ENCODE peak calls at places on chromosomes 5 and 9, in four cellular contexts. One of them, this sample, is unnamed.

GRCh38 chr5:123483446-123484077 is 28.4 kb upstream of the CSNK1G3 start:
- DNase-seq in astrocyte of the spinal cord: no peak
- DNase-seq in adrenal gland: no peak
- DNase-seq in AG04449: no peak
- DNase-seq in this sample: no peak

GRCh38 chr5:163306421-163306820 is 131.0 kb upstream of the CCNG1 start:
- DNase-seq in astrocyte of the spinal cord: peak; percentile 0
- DNase-seq in adrenal gland: no peak
- DNase-seq in AG04449: no peak
- DNase-seq in this sample: no peak

GRCh38 chr5:95027151-95027721 is 257.7 kb downstream of the MCTP1 start:
- DNase-seq in astrocyte of the spinal cord: no peak
- DNase-seq in adrenal gland: no peak
- DNase-seq in AG04449: no peak
- DNase-seq in this sample: no peak

GRCh38 chr5:62920856-62921255 is 342.2 kb downstream of the LRRC70 start:
- DNase-seq in astrocyte of the spinal cord: no peak
- DNase-seq in adrenal gland: no peak
- DNase-seq in AG04449: no peak
- DNase-seq in this sample: no peak

GRCh38 chr9:38277601-38278200 is 114.8 kb upstream of the ALDH1B1 start:
- DNase-seq in astrocyte of the spinal cord: no peak
- DNase-seq in adrenal gland: no peak
- DNase-seq in AG04449: no peak
- DNase-seq in this sample: no peak

GRCh38 chr5:37875051-37875787 is 35.4 kb upstream of the GDNF start:
- DNase-seq in astrocyte of the spinal cord: peak; percentile 91
- DNase-seq in adrenal gland: no peak
- DNase-seq in AG04449: peak; percentile 72
- DNase-seq in this sample: no peak

GRCh38 chr9:113427629-113428028 is 17.1 kb downstream of the C9orf43 start:
- DNase-seq in astrocyte of the spinal cord: no peak
- DNase-seq in adrenal gland: no peak
- DNase-seq in AG04449: no peak
- DNase-seq in this sample: no peak

GRCh38 chr9:114098660-114099522 is at the start of gene KIF12:
- DNase-seq in astrocyte of the spinal cord: no peak
- DNase-seq in adrenal gland: no peak
- DNase-seq in AG04449: no peak
- DNase-seq in this sample: no peak

GRCh38 chr5:162456096-162456495 is 388.5 kb downstream of the GABRG2 start:
- DNase-seq in astrocyte of the spinal cord: no peak
- DNase-seq in adrenal gland: no peak
- DNase-seq in AG04449: no peak
- DNase-seq in this sample: no peak

GRCh38 chr5:2902742-2903297 is 151.3 kb upstream of the IRX2 start:
- DNase-seq in astrocyte of the spinal cord: no peak
- DNase-seq in adrenal gland: no peak
- DNase-seq in AG04449: no peak
- DNase-seq in this sample: no peak

GRCh38 chr9:115593587-115594091 is 475.7 kb upstream of the TNC start:
- DNase-seq in astrocyte of the spinal cord: peak; percentile 70
- DNase-seq in adrenal gland: no peak
- DNase-seq in AG04449: no peak
- DNase-seq in this sample: no peak

GRCh38 chr9:115594551-115594950 is 476.6 kb upstream of the TNC start:
- DNase-seq in astrocyte of the spinal cord: no peak
- DNase-seq in adrenal gland: no peak
- DNase-seq in AG04449: no peak
- DNase-seq in this sample: no peak

GRCh38 chr9:115596743-115597080 is 478.8 kb upstream of the TNC start:
- DNase-seq in astrocyte of the spinal cord: no peak
- DNase-seq in adrenal gland: no peak
- DNase-seq in AG04449: no peak
- DNase-seq in this sample: no peak

GRCh38 chr9:115595951-115596742 is 478.2 kb upstream of the TNC start:
- DNase-seq in astrocyte of the spinal cord: peak; percentile 98
- DNase-seq in adrenal gland: no peak
- DNase-seq in AG04449: peak; percentile 94
- DNase-seq in this sample: peak; percentile 97

GRCh38 chr9:115597330-115597729 is 479.4 kb upstream of the TNC start:
- DNase-seq in astrocyte of the spinal cord: no peak
- DNase-seq in adrenal gland: no peak
- DNase-seq in AG04449: no peak
- DNase-seq in this sample: no peak
- H3K4me3 ChIP-seq in astrocyte of the spinal cord: peak overlapping the region; percentile 42
- H3K4me3 ChIP-seq in adrenal gland: no peak overlapping the region
- H3K4me3 ChIP-seq in AG04449: peak overlapping the region; percentile 59
- H3K4me3 ChIP-seq in this sample: peak overlapping the region; percentile 35

DNA sequence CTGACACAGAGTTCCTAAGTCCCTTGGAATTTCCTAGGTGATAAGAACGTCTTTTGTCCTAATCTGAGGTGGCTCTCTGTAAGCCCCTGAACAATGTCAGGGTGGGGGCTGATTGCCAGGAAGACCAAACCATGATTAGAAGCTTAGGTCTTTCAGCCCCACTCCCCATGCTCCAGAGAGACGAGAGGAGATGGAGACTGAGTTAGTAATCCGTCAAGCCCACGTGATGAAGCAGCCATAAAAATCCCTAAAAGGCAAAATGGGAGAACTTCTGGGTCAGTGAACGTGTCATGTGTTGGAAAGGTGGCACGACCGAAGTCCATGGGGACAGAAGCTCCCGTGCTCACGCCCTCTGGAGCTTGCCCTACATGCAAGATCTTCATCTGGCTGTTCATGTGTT is 85.6 kb downstream of the RAD23B start:
- DNase-seq in astrocyte of the spinal cord: no peak
- DNase-seq in adrenal gland: no peak
- DNase-seq in AG04449: no peak
- DNase-seq in this sample: no peak
- TF ChIP-seq CTCF in astrocyte of the spinal cord: no peak
- TF ChIP-seq CTCF in adrenal gland: no peak
- TF ChIP-seq CTCF in AG04449: no peak
- TF ChIP-seq CTCF in this sample: no peak

GRCh38 chr5:61397937-61398336 is 65.9 kb downstream of the ZSWIM6 start:
- DNase-seq in astrocyte of the spinal cord: no peak
- DNase-seq in adrenal gland: no peak
- DNase-seq in AG04449: no peak
- DNase-seq in this sample: no peak

GRCh38 chr5:61398440-61398839 is 66.4 kb downstream of the ZSWIM6 start:
- DNase-seq in astrocyte of the spinal cord: no peak
- DNase-seq in adrenal gland: no peak
- DNase-seq in AG04449: no peak
- DNase-seq in this sample: no peak

GRCh38 chr5:61399679-61400078 is 67.6 kb downstream of the ZSWIM6 start:
- DNase-seq in astrocyte of the spinal cord: no peak
- DNase-seq in adrenal gland: no peak
- DNase-seq in AG04449: no peak
- DNase-seq in this sample: no peak

GRCh38 chr5:61394793-61395192 is 62.7 kb downstream of the ZSWIM6 start:
- DNase-seq in astrocyte of the spinal cord: no peak
- DNase-seq in adrenal gland: no peak
- DNase-seq in AG04449: no peak
- DNase-seq in this sample: no peak

GRCh38 chr5:61397238-61397637 is 65.2 kb downstream of the ZSWIM6 start:
- DNase-seq in astrocyte of the spinal cord: no peak
- DNase-seq in adrenal gland: no peak
- DNase-seq in AG04449: no peak
- DNase-seq in this sample: no peak
- H3K4me3 ChIP-seq in astrocyte of the spinal cord: no peak overlapping the region
- H3K4me3 ChIP-seq in adrenal gland: no peak overlapping the region
- H3K4me3 ChIP-seq in AG04449: no peak overlapping the region
- H3K4me3 ChIP-seq in this sample: no peak overlapping the region

GRCh38 chr5:115770466-115770865 is 46.0 kb downstream of the CDO1 start:
- DNase-seq in astrocyte of the spinal cord: no peak
- DNase-seq in adrenal gland: no peak
- DNase-seq in AG04449: no peak
- DNase-seq in this sample: no peak
- TF ChIP-seq CTCF in astrocyte of the spinal cord: peak; percentile 41
- TF ChIP-seq CTCF in adrenal gland: no peak
- TF ChIP-seq CTCF in AG04449: peak; percentile 44
- TF ChIP-seq CTCF in this sample: peak; percentile 60

DNA sequence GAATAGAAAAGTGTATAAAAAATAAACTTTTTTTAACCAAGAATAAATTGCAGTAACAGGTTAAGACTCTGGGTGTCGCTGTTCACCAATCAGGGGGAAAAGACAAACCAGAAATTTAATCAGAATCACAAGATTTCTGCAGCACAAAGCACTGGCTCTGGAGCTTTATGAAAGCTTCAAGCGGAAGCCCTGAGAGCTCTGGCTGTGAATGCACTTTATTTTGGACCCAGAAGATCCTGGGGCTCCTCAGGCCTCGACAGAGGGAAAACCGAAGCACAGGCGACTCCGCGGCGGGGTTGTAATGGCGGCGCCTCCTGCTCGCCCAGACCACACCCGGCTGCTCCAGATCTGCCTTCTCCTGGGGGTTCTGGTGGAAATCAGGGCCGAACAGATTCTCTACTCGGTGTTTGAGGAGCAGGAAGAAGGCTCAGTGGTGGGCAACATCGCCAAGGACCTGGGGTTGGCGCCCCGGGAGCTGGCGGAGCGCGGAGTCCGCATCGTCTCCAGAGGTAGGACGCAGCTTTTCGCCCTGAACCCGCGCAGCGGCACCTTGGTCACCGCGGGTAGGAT is at the start of gene PCDHGA4:
- DNase-seq in astrocyte of the spinal cord: no peak
- DNase-seq in adrenal gland: no peak
- DNase-seq in AG04449: no peak
- DNase-seq in this sample: no peak
- H3K4me3 ChIP-seq in astrocyte of the spinal cord: peak within 1 kb of the TSS; percentile 35
- H3K4me3 ChIP-seq in adrenal gland: peak within 1 kb of the TSS; percentile 45
- H3K4me3 ChIP-seq in AG04449: peak within 1 kb of the TSS; percentile 45
- H3K4me3 ChIP-seq in this sample: peak within 1 kb of the TSS; percentile 37

GRCh38 chr9:16726023-16726422 is 144.4 kb downstream of the BNC2 start:
- DNase-seq in astrocyte of the spinal cord: peak; percentile 75
- DNase-seq in adrenal gland: no peak
- DNase-seq in AG04449: no peak
- DNase-seq in this sample: no peak
- TF ChIP-seq CTCF in astrocyte of the spinal cord: no peak
- TF ChIP-seq CTCF in adrenal gland: no peak
- TF ChIP-seq CTCF in AG04449: no peak
- TF ChIP-seq CTCF in this sample: peak; percentile 16

GRCh38 chr5:56479126-56479525 is 246.0 kb upstream of the ANKRD55 start:
- DNase-seq in astrocyte of the spinal cord: no peak
- DNase-seq in adrenal gland: no peak
- DNase-seq in AG04449: no peak
- DNase-seq in this sample: no peak
- H3K4me3 ChIP-seq in astrocyte of the spinal cord: no peak overlapping the region
- H3K4me3 ChIP-seq in adrenal gland: no peak overlapping the region
- H3K4me3 ChIP-seq in AG04449: no peak overlapping the region
- H3K4me3 ChIP-seq in this sample: no peak overlapping the region

DNA sequence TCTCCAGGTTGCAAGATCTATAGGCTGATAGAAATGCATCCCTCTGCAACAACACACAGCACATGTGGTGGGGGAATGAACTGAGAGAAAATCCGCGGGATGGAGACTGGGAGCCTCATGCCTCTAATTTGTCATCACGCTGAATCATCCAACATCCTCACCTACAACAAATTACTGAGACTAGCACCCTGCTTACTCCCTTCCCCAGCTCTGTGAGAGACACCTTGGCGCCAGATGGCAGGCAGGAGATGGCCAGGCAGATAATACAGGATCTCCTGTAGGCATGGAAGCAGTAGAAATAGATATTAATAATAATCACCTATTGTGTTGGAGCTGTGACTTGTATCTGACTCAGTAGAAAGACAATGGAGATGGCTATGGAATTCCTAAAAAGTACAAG is 276.9 kb downstream of the SEMA5A start:
- DNase-seq in astrocyte of the spinal cord: no peak
- DNase-seq in adrenal gland: no peak
- DNase-seq in AG04449: no peak
- DNase-seq in this sample: no peak
- TF ChIP-seq CTCF in astrocyte of the spinal cord: no peak
- TF ChIP-seq CTCF in adrenal gland: no peak
- TF ChIP-seq CTCF in AG04449: no peak
- TF ChIP-seq CTCF in this sample: no peak